ENCODE peak calls at places on chromosomes 3 and 15, in nine cellular contexts. M is mammary epithelial cell; R is H9; S is esophagus squamous epithelium; G is lower lobe of right lung; E is GM23248; J is psoas muscle; V is CD8-positive, alpha-beta T cell; Q is aorta. N is an unnamed sample. For H3K9me3, the result is how much of the 10 kb centered on the place peaks cover.

GRCh38 chr3:31341130-31341529 is 191.6 kb upstream of the STT3B start:
- DNase-seq in M (no peak), R (peak), S (no peak), G (no peak), E (peak), J (no peak), V (no peak), Q (no peak), N (no peak)

GRCh38 chr15:56286213-56286612 is 42.5 kb upstream of the RFX7 start:
- DNase-seq in M (no peak), R (no peak), S (no peak), G (no peak), E (no peak), J (no peak), V (no peak), Q (no peak), N (no peak)

GRCh38 chr3:53843195-53844177 is 2.7 kb downstream of the CHDH start:
- DNase-seq in M (no peak), R (no peak), S (no peak), G (no peak), E (no peak), J (no peak), V (no peak), Q (no peak), N (no peak)

GRCh38 chr3:47601310-47601709 is 22.6 kb upstream of the CSPG5 start:
- DNase-seq in M (no peak), R (no peak), S (no peak), G (no peak), E (no peak), J (no peak), V (no peak), Q (no peak), N (no peak)

GRCh38 chr3:17939157-17939556 is 196.7 kb upstream of the TBC1D5 start:
- DNase-seq in M (no peak), R (no peak), S (no peak), G (peak), E (no peak), J (no peak), V (no peak), Q (no peak), N (no peak)

GRCh38 chr15:79115461-79115860 is 24.9 kb upstream of the RASGRF1 start:
- DNase-seq in M (no peak), R (peak), S (no peak), G (no peak), E (no peak), J (no peak), V (no peak), Q (no peak), N (no peak)

GRCh38 chr15:42608767-42609488 is 33.5 kb downstream of the STARD9 start:
- DNase-seq in M (no peak), R (no peak), S (no peak), G (no peak), E (no peak), J (no peak), V (no peak), Q (no peak), N (no peak)

GRCh38 chr15:79197285-79197684 is 85.2 kb upstream of the ANKRD34C start:
- DNase-seq in M (no peak), R (peak), S (no peak), G (no peak), E (no peak), J (no peak), V (no peak), Q (no peak), N (no peak)

GRCh38 chr15:78347586-78348543 is 7.7 kb downstream of the CRABP1 start:
- DNase-seq in M (peak), R (no peak), S (no peak), G (no peak), E (no peak), J (no peak), V (no peak), Q (peak), N (no peak)

GRCh38 chr3:150410311-150411105 is 2.4 kb downstream of the TSC22D2 start:
- DNase-seq in M (peak), R (peak), S (no peak), G (peak), E (peak), J (peak), V (peak), Q (peak), N (peak)

GRCh38 chr15:92683511-92683834 is 27.9 kb upstream of the FAM174B start:
- DNase-seq in M (no peak), R (peak), S (no peak), G (no peak), E (peak), J (peak), V (no peak), Q (no peak), N (no peak)

GRCh38 chr15:100234158-100235029 is 107.4 kb downstream of the ADAMTS17 start:
- DNase-seq in M (no peak), R (no peak), S (no peak), G (no peak), E (no peak), J (peak), V (no peak), Q (no peak), N (no peak)
- H3K9me3 ChIP-seq in M (under half), R (under half), S (under half), G (under half), E (under half), J (under half), V (under half), Q (under half), N (under half)

GRCh38 chr3:757711-758110 is 335.1 kb upstream of the CNTN6 start:
- DNase-seq in M (no peak), R (no peak), S (no peak), G (no peak), E (no peak), J (no peak), V (no peak), Q (no peak), N (no peak)
- H3K9me3 ChIP-seq in M (under half), R (under half), S (under half), G (under half), E (under half), J (under half), V (under half), Q (under half), N (under half)

GRCh38 chr3:138549578-138549977 is 44.5 kb downstream of the CEP70 start:
- DNase-seq in M (no peak), R (no peak), S (no peak), G (no peak), E (no peak), J (no peak), V (no peak), Q (no peak), N (no peak)
- H3K9me3 ChIP-seq in M (under half), R (under half), S (under half), G (under half), E (under half), J (under half), V (under half), Q (under half), N (under half)

DNA sequence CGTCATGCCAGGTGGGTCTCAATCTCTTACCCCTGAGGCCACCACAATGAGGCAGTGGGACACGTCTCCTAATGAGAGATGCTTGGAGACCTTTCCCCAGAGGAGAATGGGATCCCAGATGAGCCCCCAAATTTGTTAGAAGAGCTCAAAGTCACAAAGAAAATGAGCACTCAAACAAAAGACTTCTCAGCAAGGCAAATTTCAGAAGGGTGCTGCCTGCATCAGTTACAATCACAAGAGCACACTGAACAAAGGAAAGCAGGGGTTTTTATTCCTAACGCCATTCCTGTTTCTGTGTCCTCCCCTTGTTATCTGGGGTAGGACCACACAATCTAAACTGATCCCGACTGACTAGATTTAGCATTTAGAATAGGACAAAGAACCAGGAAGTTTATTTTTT is 50.1 kb downstream of the DLG1 start:
- DNase-seq in M (no peak), R (no peak), S (no peak), G (no peak), E (no peak), J (no peak), V (no peak), Q (no peak), N (no peak)
- H3K9me3 ChIP-seq in M (under half), R (under half), S (under half), G (under half), E (under half), J (under half), V (under half), Q (under half), N (under half)

GRCh38 chr3:13588971-13589370 is 40.0 kb downstream of the FBLN2 start:
- DNase-seq in M (no peak), R (no peak), S (no peak), G (no peak), E (peak), J (no peak), V (no peak), Q (no peak), N (no peak)
- H3K9me3 ChIP-seq in M (under half), R (under half), S (under half), G (under half), E (under half), J (under half), V (under half), Q (under half), N (under half)

GRCh38 chr15:95422255-95422654 is 908.2 kb upstream of the NR2F2 start:
- DNase-seq in M (no peak), R (no peak), S (no peak), G (no peak), E (no peak), J (no peak), V (no peak), Q (no peak), N (no peak)

GRCh38 chr15:95410757-95411156 is 919.7 kb upstream of the NR2F2 start:
- DNase-seq in M (no peak), R (no peak), S (no peak), G (no peak), E (no peak), J (no peak), V (no peak), Q (no peak), N (no peak)

GRCh38 chr15:95417761-95418160 is 912.7 kb upstream of the NR2F2 start:
- DNase-seq in M (no peak), R (no peak), S (no peak), G (no peak), E (no peak), J (no peak), V (no peak), Q (no peak), N (no peak)

DNA sequence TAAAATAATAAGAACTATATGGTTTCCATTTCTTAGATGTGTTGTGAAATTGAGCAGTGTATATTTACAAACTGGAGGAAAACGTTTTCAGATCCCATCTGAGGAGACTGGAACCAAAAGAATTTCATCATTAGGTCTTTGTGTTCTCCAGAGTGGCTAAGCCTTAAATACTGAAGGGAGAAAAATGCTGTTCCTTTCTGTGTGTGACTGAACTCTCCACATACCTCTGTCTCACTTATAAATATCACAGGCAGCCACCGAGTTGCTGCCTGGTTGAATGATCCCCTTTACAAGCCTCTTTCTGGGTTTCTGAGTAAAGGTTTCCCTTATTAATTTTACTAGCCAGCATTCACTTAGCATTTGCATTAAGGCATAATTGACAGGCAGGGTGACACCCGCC is 913.9 kb upstream of the NR2F2 start:
- DNase-seq in M (no peak), R (no peak), S (no peak), G (no peak), E (no peak), J (no peak), V (no peak), Q (no peak), N (no peak)
- H3K9me3 ChIP-seq in M (under half), R (under half), S (under half), G (under half), E (under half), J (under half), V (under half), Q (under half), N (under half)

GRCh38 chr15:25224396-25224795 is 214.4 kb downstream of the UBE3A start:
- DNase-seq in M (no peak), R (no peak), S (no peak), G (no peak), E (no peak), J (no peak), V (no peak), Q (no peak), N (no peak)

GRCh38 chr15:25226360-25226759 is 212.5 kb downstream of the UBE3A start:
- DNase-seq in M (no peak), R (no peak), S (no peak), G (no peak), E (no peak), J (no peak), V (no peak), Q (no peak), N (no peak)

DNA sequence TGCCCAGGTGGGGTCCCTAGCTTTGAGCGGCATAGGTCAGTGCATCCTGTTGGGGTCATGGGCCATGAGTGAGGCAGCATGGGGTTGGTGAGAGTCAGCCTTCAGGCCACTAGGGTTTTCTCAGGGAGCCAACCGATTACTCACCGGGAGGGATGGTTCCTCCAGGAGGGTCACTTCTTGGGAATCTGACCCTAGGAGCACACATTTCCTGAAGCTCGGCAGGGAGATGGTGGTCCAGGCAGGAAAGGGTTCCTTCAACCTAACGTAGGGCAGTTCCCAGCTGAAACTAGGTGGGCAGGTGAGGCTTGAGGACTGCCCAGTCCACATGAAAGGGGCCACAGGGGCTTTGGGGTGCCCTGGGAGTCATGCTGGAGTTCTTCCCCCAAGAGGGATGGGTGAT is 218.0 kb downstream of the UBE3A start:
- DNase-seq in M (no peak), R (no peak), S (no peak), G (no peak), E (no peak), J (no peak), V (no peak), Q (no peak), N (no peak)
- H3K9me3 ChIP-seq in M (half or more), R (half or more), S (under half), G (under half), E (under half), J (under half), V (under half), Q (under half), N (under half)

GRCh38 chr15:40064231-40064894 is 25.4 kb upstream of the SRP14 start:
- DNase-seq in M (no peak), R (no peak), S (no peak), G (no peak), E (peak), J (no peak), V (no peak), Q (no peak), N (no peak)

GRCh38 chr15:40062816-40063562 is 24.0 kb upstream of the SRP14 start:
- DNase-seq in M (no peak), R (no peak), S (no peak), G (no peak), E (no peak), J (no peak), V (no peak), Q (no peak), N (no peak)

GRCh38 chr15:40061212-40061901 is 22.4 kb upstream of the SRP14 start:
- DNase-seq in M (no peak), R (no peak), S (no peak), G (no peak), E (no peak), J (no peak), V (no peak), Q (no peak), N (no peak)

GRCh38 chr15:40065166-40065565 is 26.2 kb upstream of the SRP14 start:
- DNase-seq in M (no peak), R (no peak), S (no peak), G (no peak), E (no peak), J (no peak), V (no peak), Q (no peak), N (no peak)

GRCh38 chr15:40063563-40064011 is 24.6 kb upstream of the SRP14 start:
- DNase-seq in M (peak), R (no peak), S (no peak), G (no peak), E (peak), J (peak), V (no peak), Q (no peak), N (no peak)
- H3K9me3 ChIP-seq in M (under half), R (under half), S (under half), G (under half), E (under half), J (under half), V (under half), Q (under half), N (under half)

GRCh38 chr3:22228705-22229104 is 477.7 kb upstream of the ZNF385D start:
- DNase-seq in M (no peak), R (no peak), S (no peak), G (no peak), E (no peak), J (no peak), V (no peak), Q (no peak), N (no peak)
- H3K9me3 ChIP-seq in M (under half), R (under half), S (under half), G (under half), E (under half), J (under half), V (under half), Q (under half), N (under half)

DNA sequence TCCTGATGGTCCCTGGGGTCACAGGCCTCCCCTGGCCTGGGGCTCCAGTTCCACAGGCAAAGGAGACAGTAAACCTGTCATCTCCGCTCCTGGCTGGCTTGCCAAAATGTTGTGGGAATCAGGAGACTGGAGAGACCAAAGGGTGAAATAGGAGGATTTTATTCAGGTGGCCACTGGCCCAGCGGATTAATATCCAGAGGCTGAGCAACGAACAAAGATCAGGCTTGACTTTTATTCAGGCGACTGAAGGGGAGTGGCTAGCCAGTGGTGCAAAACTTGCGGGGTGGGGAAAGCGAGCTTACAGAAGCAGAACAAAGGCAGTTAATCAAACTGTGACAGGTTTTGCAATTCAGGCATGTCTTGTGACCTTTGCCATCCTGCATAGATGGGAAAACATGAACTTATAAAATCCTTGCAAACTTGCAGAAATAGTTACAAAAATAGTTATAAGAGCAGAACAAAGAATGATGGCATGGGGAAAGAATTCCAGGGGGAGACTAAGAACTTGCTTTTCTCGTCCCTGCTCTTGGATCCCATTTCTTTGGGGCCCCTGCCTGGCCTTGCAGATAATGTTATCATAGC is 19.8 kb upstream of the ACAD9 start:
- DNase-seq in M (no peak), R (no peak), S (no peak), G (no peak), E (no peak), J (no peak), V (no peak), Q (no peak), N (no peak)
- H3K9me3 ChIP-seq in M (under half), R (under half), S (under half), G (under half), E (under half), J (under half), V (under half), Q (under half), N (under half)